ENCODE peak calls at places on chromosome 14, in ten cellular contexts. One of them, this sample, is unnamed. For H3K4me1, the result is how much of the 10 kb centered on the place peaks cover.

GRCh38 chr14:74048291-74048690 is 29.1 kb downstream of the BBOF1 start:
- DNase-seq in neural progenitor cell: peak
- DNase-seq in A549: peak
- DNase-seq in right cardiac atrium: no peak
- DNase-seq in psoas muscle: no peak
- DNase-seq in lung: no peak
- DNase-seq in vagina: no peak
- DNase-seq in cardiac muscle cell: no peak
- DNase-seq in RWPE2: no peak
- DNase-seq in suprapubic skin: no peak
- DNase-seq in this sample: no peak

GRCh38 chr14:103271189-103271588 is 62.8 kb upstream of the EIF5 start:
- DNase-seq in vagina: no peak
- DNase-seq in right cardiac atrium: no peak
- DNase-seq in suprapubic skin: no peak
- DNase-seq in RWPE2: no peak
- DNase-seq in lung: no peak
- DNase-seq in neural progenitor cell: no peak
- DNase-seq in cardiac muscle cell: no peak
- DNase-seq in psoas muscle: no peak
- DNase-seq in A549: no peak
- DNase-seq in this sample: no peak

GRCh38 chr14:42535397-42535796 is 928.7 kb downstream of the LRFN5 start:
- DNase-seq in suprapubic skin: no peak
- DNase-seq in lung: no peak
- DNase-seq in cardiac muscle cell: no peak
- DNase-seq in vagina: no peak
- DNase-seq in right cardiac atrium: peak
- DNase-seq in neural progenitor cell: no peak
- DNase-seq in A549: no peak
- DNase-seq in psoas muscle: no peak
- DNase-seq in RWPE2: no peak
- DNase-seq in this sample: no peak

GRCh38 chr14:44979740-44980346 is 17.9 kb downstream of the TOGARAM1 start:
- DNase-seq in neural progenitor cell: no peak
- DNase-seq in suprapubic skin: no peak
- DNase-seq in cardiac muscle cell: peak
- DNase-seq in vagina: no peak
- DNase-seq in right cardiac atrium: peak
- DNase-seq in lung: no peak
- DNase-seq in psoas muscle: peak
- DNase-seq in RWPE2: no peak
- DNase-seq in A549: no peak
- DNase-seq in this sample: no peak

GRCh38 chr14:106813477-106813823 is 1287.1 kb downstream of the TMEM121 start:
- DNase-seq in right cardiac atrium: no peak
- DNase-seq in suprapubic skin: no peak
- DNase-seq in lung: no peak
- DNase-seq in psoas muscle: no peak
- DNase-seq in A549: no peak
- DNase-seq in vagina: no peak
- DNase-seq in RWPE2: no peak
- DNase-seq in cardiac muscle cell: no peak
- DNase-seq in neural progenitor cell: no peak
- DNase-seq in this sample: no peak

GRCh38 chr14:102525213-102526143 is 15.9 kb upstream of the ANKRD9 start:
- DNase-seq in suprapubic skin: no peak
- DNase-seq in psoas muscle: peak
- DNase-seq in lung: no peak
- DNase-seq in neural progenitor cell: no peak
- DNase-seq in cardiac muscle cell: peak
- DNase-seq in vagina: no peak
- DNase-seq in RWPE2: no peak
- DNase-seq in A549: no peak
- DNase-seq in right cardiac atrium: peak
- DNase-seq in this sample: no peak

GRCh38 chr14:96098309-96098998 is 59.3 kb downstream of the C14orf132 start:
- DNase-seq in RWPE2: peak
- DNase-seq in suprapubic skin: peak
- DNase-seq in A549: peak
- DNase-seq in cardiac muscle cell: peak
- DNase-seq in vagina: no peak
- DNase-seq in psoas muscle: peak
- DNase-seq in right cardiac atrium: no peak
- DNase-seq in neural progenitor cell: peak
- DNase-seq in lung: peak
- DNase-seq in this sample: peak

GRCh38 chr14:101215936-101216335 is 312.4 kb upstream of the RTL1 start:
- DNase-seq in RWPE2: no peak
- DNase-seq in A549: no peak
- DNase-seq in suprapubic skin: peak
- DNase-seq in lung: no peak
- DNase-seq in cardiac muscle cell: no peak
- DNase-seq in vagina: peak
- DNase-seq in psoas muscle: no peak
- DNase-seq in right cardiac atrium: no peak
- DNase-seq in neural progenitor cell: peak
- DNase-seq in this sample: no peak

GRCh38 chr14:25431211-25432076 is 381.5 kb upstream of the STXBP6 start:
- DNase-seq in psoas muscle: no peak
- DNase-seq in RWPE2: no peak
- DNase-seq in lung: no peak
- DNase-seq in neural progenitor cell: peak
- DNase-seq in right cardiac atrium: peak
- DNase-seq in vagina: no peak
- DNase-seq in suprapubic skin: no peak
- DNase-seq in cardiac muscle cell: no peak
- DNase-seq in A549: no peak
- DNase-seq in this sample: no peak

GRCh38 chr14:59920378-59920683 is 387 bp downstream of the LRRC9 start:
- DNase-seq in lung: no peak
- DNase-seq in suprapubic skin: no peak
- DNase-seq in psoas muscle: no peak
- DNase-seq in vagina: no peak
- DNase-seq in A549: no peak
- DNase-seq in cardiac muscle cell: no peak
- DNase-seq in RWPE2: no peak
- DNase-seq in right cardiac atrium: no peak
- DNase-seq in neural progenitor cell: no peak
- DNase-seq in this sample: no peak

GRCh38 chr14:38207830-38208815 is at the start of gene SSTR1:
- DNase-seq in A549: no peak
- DNase-seq in psoas muscle: peak
- DNase-seq in RWPE2: peak
- DNase-seq in suprapubic skin: no peak
- DNase-seq in vagina: no peak
- DNase-seq in neural progenitor cell: peak
- DNase-seq in right cardiac atrium: peak
- DNase-seq in lung: no peak
- DNase-seq in cardiac muscle cell: peak
- DNase-seq in this sample: peak

GRCh38 chr14:104795781-104796681 is 483 bp upstream of the AKT1 start:
- DNase-seq in lung: no peak
- DNase-seq in neural progenitor cell: no peak
- DNase-seq in A549: peak
- DNase-seq in right cardiac atrium: peak
- DNase-seq in vagina: no peak
- DNase-seq in cardiac muscle cell: peak
- DNase-seq in RWPE2: no peak
- DNase-seq in psoas muscle: peak
- DNase-seq in suprapubic skin: no peak
- DNase-seq in this sample: peak
- H3K27ac ChIP-seq in lung: peak
- H3K27ac ChIP-seq in neural progenitor cell: no peak
- H3K27ac ChIP-seq in A549: peak
- H3K27ac ChIP-seq in right cardiac atrium: peak
- H3K27ac ChIP-seq in vagina: peak
- H3K27ac ChIP-seq in cardiac muscle cell: peak
- H3K27ac ChIP-seq in RWPE2: peak
- H3K27ac ChIP-seq in psoas muscle: peak
- H3K27ac ChIP-seq in suprapubic skin: peak
- H3K27ac ChIP-seq in this sample: no peak

GRCh38 chr14:69644814-69645213 is 33.4 kb downstream of the SUSD6 start:
- DNase-seq in suprapubic skin: no peak
- DNase-seq in RWPE2: no peak
- DNase-seq in lung: no peak
- DNase-seq in neural progenitor cell: no peak
- DNase-seq in right cardiac atrium: no peak
- DNase-seq in A549: no peak
- DNase-seq in cardiac muscle cell: no peak
- DNase-seq in vagina: no peak
- DNase-seq in psoas muscle: no peak
- DNase-seq in this sample: no peak

GRCh38 chr14:69651653-69652052 is 40.3 kb downstream of the SUSD6 start:
- DNase-seq in lung: no peak
- DNase-seq in RWPE2: no peak
- DNase-seq in suprapubic skin: no peak
- DNase-seq in neural progenitor cell: no peak
- DNase-seq in A549: no peak
- DNase-seq in right cardiac atrium: no peak
- DNase-seq in vagina: no peak
- DNase-seq in psoas muscle: no peak
- DNase-seq in cardiac muscle cell: no peak
- DNase-seq in this sample: no peak

GRCh38 chr14:69650948-69651369 is 39.6 kb downstream of the SUSD6 start:
- DNase-seq in psoas muscle: no peak
- DNase-seq in right cardiac atrium: no peak
- DNase-seq in cardiac muscle cell: peak
- DNase-seq in vagina: no peak
- DNase-seq in A549: no peak
- DNase-seq in RWPE2: no peak
- DNase-seq in suprapubic skin: no peak
- DNase-seq in neural progenitor cell: no peak
- DNase-seq in lung: no peak
- DNase-seq in this sample: no peak

GRCh38 chr14:69647216-69647615 is 35.8 kb downstream of the SUSD6 start:
- DNase-seq in RWPE2: no peak
- DNase-seq in cardiac muscle cell: no peak
- DNase-seq in neural progenitor cell: no peak
- DNase-seq in A549: no peak
- DNase-seq in right cardiac atrium: no peak
- DNase-seq in lung: no peak
- DNase-seq in vagina: no peak
- DNase-seq in psoas muscle: no peak
- DNase-seq in suprapubic skin: no peak
- DNase-seq in this sample: no peak

GRCh38 chr14:69648480-69649414 is 37.4 kb downstream of the SUSD6 start:
- DNase-seq in A549: peak
- DNase-seq in RWPE2: no peak
- DNase-seq in cardiac muscle cell: peak
- DNase-seq in right cardiac atrium: no peak
- DNase-seq in psoas muscle: no peak
- DNase-seq in neural progenitor cell: no peak
- DNase-seq in lung: no peak
- DNase-seq in vagina: no peak
- DNase-seq in suprapubic skin: no peak
- DNase-seq in this sample: no peak
- H3K4me1 ChIP-seq in A549: half or more
- H3K4me1 ChIP-seq in RWPE2: half or more
- H3K4me1 ChIP-seq in cardiac muscle cell: half or more
- H3K4me1 ChIP-seq in right cardiac atrium: under half
- H3K4me1 ChIP-seq in psoas muscle: half or more
- H3K4me1 ChIP-seq in neural progenitor cell: under half
- H3K4me1 ChIP-seq in lung: half or more
- H3K4me1 ChIP-seq in vagina: half or more
- H3K4me1 ChIP-seq in suprapubic skin: half or more
- H3K4me1 ChIP-seq in this sample: under half

GRCh38 chr14:69574266-69574953 is at the start of gene CCDC177:
- DNase-seq in neural progenitor cell: peak
- DNase-seq in lung: peak
- DNase-seq in suprapubic skin: no peak
- DNase-seq in RWPE2: peak
- DNase-seq in A549: peak
- DNase-seq in vagina: no peak
- DNase-seq in right cardiac atrium: peak
- DNase-seq in psoas muscle: peak
- DNase-seq in cardiac muscle cell: peak
- DNase-seq in this sample: peak

GRCh38 chr14:69573205-69573840 is 1.3 kb downstream of the CCDC177 start:
- DNase-seq in A549: no peak
- DNase-seq in neural progenitor cell: no peak
- DNase-seq in lung: no peak
- DNase-seq in right cardiac atrium: no peak
- DNase-seq in cardiac muscle cell: no peak
- DNase-seq in RWPE2: no peak
- DNase-seq in suprapubic skin: no peak
- DNase-seq in vagina: no peak
- DNase-seq in psoas muscle: peak
- DNase-seq in this sample: no peak

GRCh38 chr14:69572634-69573135 is 2.0 kb downstream of the CCDC177 start:
- DNase-seq in A549: no peak
- DNase-seq in cardiac muscle cell: peak
- DNase-seq in RWPE2: no peak
- DNase-seq in psoas muscle: no peak
- DNase-seq in lung: no peak
- DNase-seq in vagina: no peak
- DNase-seq in right cardiac atrium: no peak
- DNase-seq in suprapubic skin: no peak
- DNase-seq in neural progenitor cell: no peak
- DNase-seq in this sample: no peak

GRCh38 chr14:69574954-69575295 is 254 bp upstream of the CCDC177 start:
- DNase-seq in vagina: no peak
- DNase-seq in suprapubic skin: no peak
- DNase-seq in cardiac muscle cell: no peak
- DNase-seq in lung: no peak
- DNase-seq in psoas muscle: no peak
- DNase-seq in right cardiac atrium: no peak
- DNase-seq in neural progenitor cell: no peak
- DNase-seq in A549: no peak
- DNase-seq in RWPE2: no peak
- DNase-seq in this sample: no peak

DNA sequence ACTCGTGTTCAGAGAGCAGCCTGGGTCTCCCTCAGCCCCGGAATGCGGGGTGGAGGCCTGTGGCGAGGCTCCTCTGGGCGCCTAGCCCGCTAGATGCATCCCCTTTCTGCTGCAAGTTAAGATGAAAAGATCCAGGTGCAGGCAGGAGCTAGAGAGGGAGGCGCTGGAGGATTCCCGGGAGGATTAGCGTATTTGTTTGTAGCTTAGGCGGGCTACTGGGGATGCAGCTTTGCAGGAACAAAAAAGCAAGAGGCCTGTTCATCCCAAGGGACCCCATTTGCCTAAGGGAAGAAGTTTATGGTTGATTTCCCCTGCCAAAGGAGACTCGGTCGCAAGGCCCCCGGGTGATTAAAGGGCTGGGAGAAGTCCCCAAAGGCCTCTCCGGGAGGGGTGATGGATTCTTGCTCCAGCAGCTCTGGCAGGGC is 818 bp downstream of the CCDC177 start:
- DNase-seq in cardiac muscle cell: peak
- DNase-seq in suprapubic skin: no peak
- DNase-seq in lung: no peak
- DNase-seq in right cardiac atrium: no peak
- DNase-seq in RWPE2: no peak
- DNase-seq in psoas muscle: no peak
- DNase-seq in neural progenitor cell: peak
- DNase-seq in A549: no peak
- DNase-seq in vagina: no peak
- DNase-seq in this sample: no peak
- H3K4me3 ChIP-seq in cardiac muscle cell: no peak
- H3K4me3 ChIP-seq in suprapubic skin: peak
- H3K4me3 ChIP-seq in lung: no peak
- H3K4me3 ChIP-seq in right cardiac atrium: peak
- H3K4me3 ChIP-seq in RWPE2: no peak
- H3K4me3 ChIP-seq in psoas muscle: peak
- H3K4me3 ChIP-seq in neural progenitor cell: peak
- H3K4me3 ChIP-seq in A549: peak
- H3K4me3 ChIP-seq in vagina: no peak
- H3K4me3 ChIP-seq in this sample: no peak

GRCh38 chr14:71117839-71118743 is 210.8 kb downstream of the PCNX1 start:
- DNase-seq in psoas muscle: no peak
- DNase-seq in suprapubic skin: no peak
- DNase-seq in A549: no peak
- DNase-seq in cardiac muscle cell: peak
- DNase-seq in neural progenitor cell: no peak
- DNase-seq in lung: no peak
- DNase-seq in RWPE2: no peak
- DNase-seq in right cardiac atrium: no peak
- DNase-seq in vagina: no peak
- DNase-seq in this sample: no peak
- H3K27ac ChIP-seq in psoas muscle: no peak
- H3K27ac ChIP-seq in suprapubic skin: peak
- H3K27ac ChIP-seq in A549: no peak
- H3K27ac ChIP-seq in cardiac muscle cell: peak
- H3K27ac ChIP-seq in neural progenitor cell: no peak
- H3K27ac ChIP-seq in lung: no peak
- H3K27ac ChIP-seq in RWPE2: peak
- H3K27ac ChIP-seq in right cardiac atrium: no peak
- H3K27ac ChIP-seq in vagina: no peak
- H3K27ac ChIP-seq in this sample: no peak